ENCODE peak calls at places on chromosomes 2 and 18, in nine cellular contexts. R, A, M, N, O, E, P, J and Y are unnamed samples.
A peak's percentile ranks its signal among the peaks of the same experiment; 100 is the strongest.

GRCh38 chr2:41910126-41910525 is 137.7 kb upstream of the PKDCC start:
- DNase-seq in A (no peak), N (no peak), J (no peak), R (no peak), M (peak; percentile 76), P (no peak), O (peak; percentile 29), E (no peak), Y (no peak)

GRCh38 chr18:73697395-73697794 is 450.2 kb downstream of the FBXO15 start:
- DNase-seq in P (no peak), R (no peak), J (no peak), E (no peak), A (no peak), O (no peak), M (no peak), N (no peak), Y (no peak)

GRCh38 chr2:97707428-97708380 is 5.7 kb upstream of the ZAP70 start:
- DNase-seq in P (no peak), E (no peak), M (no peak), J (no peak), A (no peak), N (no peak), O (no peak), R (no peak), Y (peak; percentile 53)

GRCh38 chr2:86044614-86045013 is 61.1 kb downstream of the POLR1A start:
- DNase-seq in R (no peak), M (no peak), P (no peak), A (no peak), O (no peak), E (no peak), N (no peak), J (no peak), Y (no peak)

GRCh38 chr2:231709636-231709980 is 1.3 kb downstream of the PTMA start:
- DNase-seq in O (no peak), A (no peak), N (no peak), E (no peak), P (peak; percentile 55), M (no peak), J (no peak), R (peak; percentile 70), Y (peak; percentile 44)

GRCh38 chr18:27184115-27185024 is 738 bp downstream of the CHST9 start:
- DNase-seq in J (no peak), A (no peak), E (no peak), M (no peak), N (no peak), R (no peak), P (no peak), O (no peak), Y (no peak)

GRCh38 chr2:3099860-3100234 is 277.8 kb downstream of the EIPR1 start:
- DNase-seq in O (no peak), J (no peak), A (no peak), E (no peak), P (no peak), R (no peak), N (no peak), M (no peak), Y (no peak)

GRCh38 chr18:67483952-67484351 is 32.6 kb downstream of the DSEL start:
- DNase-seq in R (no peak), E (no peak), P (no peak), O (no peak), J (no peak), M (no peak), A (no peak), N (no peak), Y (no peak)

GRCh38 chr2:19812166-19812565 is 89.6 kb downstream of the TTC32 start:
- DNase-seq in O (peak; percentile 79), P (no peak), R (no peak), M (no peak), J (no peak), N (no peak), A (no peak), E (no peak), Y (peak; percentile 48)

GRCh38 chr2:3303583-3304406 is 73.8 kb downstream of the EIPR1 start:
- DNase-seq in P (peak; percentile 43), E (peak; percentile 54), O (peak; percentile 87), J (peak; percentile 31), M (peak; percentile 80), A (peak; percentile 62), R (peak; percentile 79), N (peak; percentile 71), Y (peak; percentile 91)

GRCh38 chr2:232236200-232236599 is 142.4 kb upstream of the ALPP start:
- DNase-seq in A (no peak), M (peak; percentile 30), J (no peak), R (no peak), O (no peak), E (no peak), P (no peak), N (no peak), Y (peak; percentile 15)

GRCh38 chr18:434410-434809 is 66.1 kb downstream of the COLEC12 start:
- DNase-seq in A (no peak), J (no peak), R (no peak), M (no peak), P (no peak), N (no peak), O (peak; percentile 81), E (no peak), Y (no peak)

GRCh38 chr2:132977812-132978529 is 308.0 kb upstream of the LYPD1 start:
- DNase-seq in J (peak; percentile 14), R (no peak), M (peak; percentile 79), N (no peak), A (no peak), O (peak; percentile 54), P (no peak), E (no peak), Y (no peak)

GRCh38 chr2:106566050-106566449 is 78.9 kb downstream of the CD8B2 start:
- DNase-seq in A (no peak), E (no peak), N (peak; percentile 39), O (no peak), J (no peak), M (no peak), R (no peak), P (no peak), Y (peak; percentile 25)

GRCh38 chr2:161063074-161063945 is 96.9 kb upstream of the TANK start:
- DNase-seq in M (peak; percentile 75), A (peak; percentile 37), O (peak; percentile 94), R (peak; percentile 58), N (peak; percentile 46), J (peak; percentile 70), P (no peak), E (peak; percentile 58), Y (peak; percentile 81)

GRCh38 chr18:75581336-75582121 is 154.0 kb upstream of the SMIM21 start:
- DNase-seq in O (peak; percentile 49), N (no peak), E (no peak), R (no peak), A (no peak), M (peak; percentile 49), P (no peak), J (no peak), Y (no peak)

GRCh38 chr2:200966770-200967169 is 3.3 kb upstream of the ORC2 start:
- DNase-seq in N (no peak), J (peak; percentile 72), E (no peak), R (no peak), O (peak; percentile 90), M (peak; percentile 72), A (no peak), P (no peak), Y (no peak)

GRCh38 chr2:4884117-4884571 is 808.0 kb upstream of the SOX11 start:
- DNase-seq in J (no peak), R (no peak), E (no peak), P (no peak), N (no peak), M (no peak), A (no peak), O (no peak), Y (no peak)

GRCh38 chr2:53450885-53451284 is 316.7 kb upstream of the CHAC2 start:
- DNase-seq in A (no peak), E (no peak), P (no peak), R (no peak), N (no peak), O (no peak), M (no peak), J (no peak), Y (no peak)

GRCh38 chr2:221308507-221309054 is 263.5 kb downstream of the EPHA4 start:
- DNase-seq in R (no peak), E (no peak), P (no peak), A (no peak), O (no peak), M (no peak), J (no peak), N (no peak), Y (no peak)

GRCh38 chr2:148410899-148411298 is 233.7 kb upstream of the EPC2 start:
- DNase-seq in A (no peak), R (no peak), M (no peak), E (no peak), P (no peak), N (no peak), O (no peak), J (no peak), Y (no peak)

GRCh38 chr2:219613671-219614070 is 13.8 kb upstream of the SLC4A3 start:
- DNase-seq in P (no peak), A (no peak), R (no peak), O (no peak), E (no peak), N (no peak), J (no peak), M (no peak), Y (no peak)

GRCh38 chr2:128404709-128405466 is 86.2 kb upstream of the HS6ST1 start:
- DNase-seq in N (no peak), J (no peak), E (no peak), O (no peak), M (no peak), R (no peak), P (no peak), A (no peak), Y (no peak)

GRCh38 chr2:13652531-13653313 is 936.0 kb downstream of the TRIB2 start:
- DNase-seq in P (no peak), R (no peak), M (peak; percentile 85), N (no peak), E (no peak), A (no peak), J (peak; percentile 77), O (no peak), Y (no peak)

GRCh38 chr2:162457021-162457420 is 113.1 kb downstream of the GCA start:
- DNase-seq in J (no peak), E (no peak), P (no peak), N (no peak), A (no peak), M (peak; percentile 73), R (no peak), O (no peak), Y (no peak)

GRCh38 chr2:48339451-48339850 is 190.5 kb upstream of the STON1 start:
- DNase-seq in E (no peak), R (no peak), N (no peak), J (no peak), P (no peak), A (no peak), M (peak; percentile 47), O (peak; percentile 36), Y (no peak)